ENCODE peak calls at places on chromosomes 13 and 19, in seven cellular contexts. One of them, this sample, is unnamed.

GRCh38 chr13:46804391-46804815 is 7.4 kb upstream of the ESD start:
- DNase-seq in A549: peak
- DNase-seq in brain microvascular endothelial cell: peak
- DNase-seq in colonic mucosa: no peak
- DNase-seq in H9: no peak
- DNase-seq in cardiac muscle cell: peak
- DNase-seq in heart right ventricle: no peak
- DNase-seq in this sample: peak

GRCh38 chr19:10554760-10555612 is 10.8 kb downstream of the KRI1 start:
- DNase-seq in heart right ventricle: no peak
- DNase-seq in H9: no peak
- DNase-seq in brain microvascular endothelial cell: no peak
- DNase-seq in A549: no peak
- DNase-seq in colonic mucosa: no peak
- DNase-seq in cardiac muscle cell: no peak
- DNase-seq in this sample: peak

GRCh38 chr13:48492123-48493075 is 40.5 kb downstream of the RCBTB2 start:
- DNase-seq in heart right ventricle: peak
- DNase-seq in brain microvascular endothelial cell: peak
- DNase-seq in H9: no peak
- DNase-seq in colonic mucosa: peak
- DNase-seq in cardiac muscle cell: peak
- DNase-seq in A549: no peak
- DNase-seq in this sample: no peak

GRCh38 chr19:55590109-55590508 is 9.2 kb downstream of the FIZ1 start:
- DNase-seq in colonic mucosa: no peak
- DNase-seq in heart right ventricle: no peak
- DNase-seq in H9: no peak
- DNase-seq in brain microvascular endothelial cell: no peak
- DNase-seq in A549: no peak
- DNase-seq in cardiac muscle cell: no peak
- DNase-seq in this sample: no peak

GRCh38 chr13:47457631-47458030 is 543.4 kb downstream of the SUCLA2 start:
- DNase-seq in cardiac muscle cell: peak
- DNase-seq in heart right ventricle: no peak
- DNase-seq in H9: no peak
- DNase-seq in brain microvascular endothelial cell: no peak
- DNase-seq in colonic mucosa: no peak
- DNase-seq in A549: no peak
- DNase-seq in this sample: peak

GRCh38 chr13:50529154-50529882 is 314.2 kb downstream of the DLEU7 start:
- DNase-seq in brain microvascular endothelial cell: peak
- DNase-seq in colonic mucosa: peak
- DNase-seq in A549: no peak
- DNase-seq in H9: peak
- DNase-seq in cardiac muscle cell: peak
- DNase-seq in heart right ventricle: peak
- DNase-seq in this sample: peak

GRCh38 chr19:38049105-38049649 is 142.2 kb downstream of the SIPA1L3 start:
- DNase-seq in heart right ventricle: no peak
- DNase-seq in cardiac muscle cell: peak
- DNase-seq in A549: no peak
- DNase-seq in H9: no peak
- DNase-seq in colonic mucosa: no peak
- DNase-seq in brain microvascular endothelial cell: peak
- DNase-seq in this sample: no peak

GRCh38 chr19:55146078-55146647 is 2.8 kb downstream of the TNNT1 start:
- DNase-seq in A549: peak
- DNase-seq in colonic mucosa: peak
- DNase-seq in heart right ventricle: no peak
- DNase-seq in H9: peak
- DNase-seq in brain microvascular endothelial cell: no peak
- DNase-seq in cardiac muscle cell: peak
- DNase-seq in this sample: peak

GRCh38 chr13:32135655-32136054 is 104.1 kb downstream of the FRY start:
- DNase-seq in cardiac muscle cell: no peak
- DNase-seq in H9: no peak
- DNase-seq in heart right ventricle: no peak
- DNase-seq in brain microvascular endothelial cell: peak
- DNase-seq in colonic mucosa: no peak
- DNase-seq in A549: no peak
- DNase-seq in this sample: no peak

GRCh38 chr19:36257512-36257876 is 42.6 kb downstream of the ZNF146 start:
- DNase-seq in brain microvascular endothelial cell: no peak
- DNase-seq in heart right ventricle: peak
- DNase-seq in colonic mucosa: no peak
- DNase-seq in H9: no peak
- DNase-seq in A549: no peak
- DNase-seq in cardiac muscle cell: peak
- DNase-seq in this sample: no peak

GRCh38 chr19:53801257-53801656 is 22.9 kb downstream of the NLRP12 start:
- DNase-seq in H9: no peak
- DNase-seq in A549: no peak
- DNase-seq in colonic mucosa: no peak
- DNase-seq in cardiac muscle cell: no peak
- DNase-seq in brain microvascular endothelial cell: no peak
- DNase-seq in heart right ventricle: no peak
- DNase-seq in this sample: no peak

GRCh38 chr13:85492283-85492682 is 306.9 kb downstream of the SLITRK6 start:
- DNase-seq in colonic mucosa: no peak
- DNase-seq in cardiac muscle cell: no peak
- DNase-seq in H9: no peak
- DNase-seq in brain microvascular endothelial cell: no peak
- DNase-seq in A549: no peak
- DNase-seq in heart right ventricle: no peak
- DNase-seq in this sample: no peak

GRCh38 chr19:38617283-38617763 is 430 bp downstream of the MAP4K1 start:
- DNase-seq in H9: no peak
- DNase-seq in cardiac muscle cell: no peak
- DNase-seq in heart right ventricle: no peak
- DNase-seq in colonic mucosa: no peak
- DNase-seq in A549: no peak
- DNase-seq in brain microvascular endothelial cell: no peak
- DNase-seq in this sample: no peak

GRCh38 chr19:49056101-49056901 is 1.2 kb downstream of the CGB7 start:
- DNase-seq in colonic mucosa: peak
- DNase-seq in brain microvascular endothelial cell: peak
- DNase-seq in cardiac muscle cell: peak
- DNase-seq in heart right ventricle: peak
- DNase-seq in A549: peak
- DNase-seq in H9: peak
- DNase-seq in this sample: peak

GRCh38 chr19:10346509-10346908 is 7.1 kb upstream of the ICAM3 start:
- DNase-seq in heart right ventricle: no peak
- DNase-seq in brain microvascular endothelial cell: peak
- DNase-seq in A549: no peak
- DNase-seq in colonic mucosa: no peak
- DNase-seq in H9: no peak
- DNase-seq in cardiac muscle cell: peak
- DNase-seq in this sample: no peak

GRCh38 chr13:110726726-110727125 is 13.2 kb downstream of the ING1 start:
- DNase-seq in brain microvascular endothelial cell: no peak
- DNase-seq in colonic mucosa: no peak
- DNase-seq in A549: no peak
- DNase-seq in heart right ventricle: no peak
- DNase-seq in H9: no peak
- DNase-seq in cardiac muscle cell: no peak
- DNase-seq in this sample: no peak

GRCh38 chr13:63345835-63346234 is 1930.2 kb upstream of the PCDH20 start:
- DNase-seq in colonic mucosa: no peak
- DNase-seq in A549: no peak
- DNase-seq in brain microvascular endothelial cell: no peak
- DNase-seq in cardiac muscle cell: no peak
- DNase-seq in heart right ventricle: no peak
- DNase-seq in H9: no peak
- DNase-seq in this sample: no peak

GRCh38 chr19:35136977-35137702 is 1.5 kb upstream of the FXYD1 start:
- DNase-seq in heart right ventricle: no peak
- DNase-seq in brain microvascular endothelial cell: no peak
- DNase-seq in H9: no peak
- DNase-seq in colonic mucosa: peak
- DNase-seq in cardiac muscle cell: no peak
- DNase-seq in A549: no peak
- DNase-seq in this sample: no peak

GRCh38 chr13:98564204-98564603 is 12.7 kb downstream of the STK24 start:
- DNase-seq in heart right ventricle: no peak
- DNase-seq in brain microvascular endothelial cell: no peak
- DNase-seq in colonic mucosa: no peak
- DNase-seq in A549: no peak
- DNase-seq in H9: no peak
- DNase-seq in cardiac muscle cell: no peak
- DNase-seq in this sample: no peak

GRCh38 chr13:30615851-30616311 is 1.8 kb upstream of the USPL1 start:
- DNase-seq in A549: no peak
- DNase-seq in cardiac muscle cell: peak
- DNase-seq in colonic mucosa: no peak
- DNase-seq in heart right ventricle: no peak
- DNase-seq in H9: no peak
- DNase-seq in brain microvascular endothelial cell: no peak
- DNase-seq in this sample: peak

DNA sequence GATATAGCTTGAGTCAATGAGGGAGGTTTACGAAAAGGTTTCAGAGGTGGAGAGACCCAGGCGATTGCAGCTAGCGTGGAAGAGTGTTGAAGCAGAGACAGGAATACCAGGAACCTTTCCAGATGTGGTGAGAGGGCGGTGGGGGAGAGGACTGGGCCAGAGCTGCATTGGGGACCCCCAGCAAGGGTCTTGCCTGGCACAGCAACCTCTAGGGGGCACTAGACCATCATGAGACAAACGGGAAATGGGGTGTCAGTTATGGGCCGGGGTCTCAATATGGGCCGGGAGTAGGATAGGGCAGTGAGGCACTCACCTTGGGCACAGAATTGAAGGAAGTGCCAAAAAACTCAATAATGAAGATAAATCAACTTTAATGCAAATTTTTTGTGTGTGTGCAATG is 2.1 kb upstream of the LRP3 start:
- DNase-seq in cardiac muscle cell: no peak
- DNase-seq in H9: no peak
- DNase-seq in brain microvascular endothelial cell: no peak
- DNase-seq in A549: no peak
- DNase-seq in colonic mucosa: no peak
- DNase-seq in heart right ventricle: no peak
- DNase-seq in this sample: no peak
- TF ChIP-seq CTCF in cardiac muscle cell: peak
- TF ChIP-seq CTCF in H9: peak
- TF ChIP-seq CTCF in brain microvascular endothelial cell: peak
- TF ChIP-seq CTCF in A549: peak
- TF ChIP-seq CTCF in colonic mucosa: no peak
- TF ChIP-seq CTCF in heart right ventricle: no peak
- TF ChIP-seq CTCF in this sample: no peak

DNA sequence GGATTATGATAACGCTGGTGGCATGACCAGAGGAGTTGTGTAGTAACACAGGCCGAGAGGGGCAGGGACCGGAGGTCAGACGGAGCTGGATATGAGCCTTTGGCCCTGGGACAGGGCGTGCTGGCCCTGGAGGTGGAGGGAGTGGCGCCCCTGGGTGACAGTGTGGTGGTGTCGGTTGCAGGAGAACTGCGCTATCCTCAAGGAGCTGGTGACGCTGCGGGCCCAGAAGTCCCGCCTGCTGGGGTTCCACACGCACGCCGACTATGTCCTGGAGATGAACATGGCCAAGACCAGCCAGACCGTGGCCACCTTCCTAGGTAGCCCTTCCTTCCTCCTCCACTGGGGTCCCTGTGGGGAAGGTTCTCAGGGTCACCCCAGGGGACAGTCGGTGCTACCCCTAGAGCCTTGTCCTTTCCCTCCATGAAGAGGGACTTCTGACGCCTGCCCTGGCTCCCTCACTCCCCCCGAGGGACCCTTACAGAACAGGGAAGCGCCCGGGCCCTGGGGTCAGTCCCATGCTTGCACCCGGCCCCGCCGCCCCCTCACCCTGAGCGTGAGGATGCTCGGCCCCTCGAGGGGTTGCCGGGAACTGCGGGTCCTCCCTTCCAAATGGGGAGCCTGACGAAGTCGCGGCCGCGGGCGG is 12.8 kb upstream of the ZNF554 start:
- DNase-seq in colonic mucosa: no peak
- DNase-seq in brain microvascular endothelial cell: no peak
- DNase-seq in A549: no peak
- DNase-seq in cardiac muscle cell: no peak
- DNase-seq in H9: no peak
- DNase-seq in heart right ventricle: no peak
- DNase-seq in this sample: no peak
- H3K27ac ChIP-seq in colonic mucosa: no peak
- H3K27ac ChIP-seq in brain microvascular endothelial cell: no peak
- H3K27ac ChIP-seq in A549: no peak
- H3K27ac ChIP-seq in cardiac muscle cell: no peak
- H3K27ac ChIP-seq in H9: no peak
- H3K27ac ChIP-seq in heart right ventricle: no peak
- H3K27ac ChIP-seq in this sample: no peak

GRCh38 chr19:46309056-46309455 is 12.2 kb downstream of the HIF3A start:
- DNase-seq in heart right ventricle: no peak
- DNase-seq in cardiac muscle cell: no peak
- DNase-seq in colonic mucosa: no peak
- DNase-seq in H9: no peak
- DNase-seq in A549: no peak
- DNase-seq in brain microvascular endothelial cell: no peak
- DNase-seq in this sample: no peak
- TF ChIP-seq CTCF in heart right ventricle: no peak
- TF ChIP-seq CTCF in cardiac muscle cell: no peak
- TF ChIP-seq CTCF in colonic mucosa: no peak
- TF ChIP-seq CTCF in H9: no peak
- TF ChIP-seq CTCF in A549: no peak
- TF ChIP-seq CTCF in brain microvascular endothelial cell: no peak
- TF ChIP-seq CTCF in this sample: no peak

DNA sequence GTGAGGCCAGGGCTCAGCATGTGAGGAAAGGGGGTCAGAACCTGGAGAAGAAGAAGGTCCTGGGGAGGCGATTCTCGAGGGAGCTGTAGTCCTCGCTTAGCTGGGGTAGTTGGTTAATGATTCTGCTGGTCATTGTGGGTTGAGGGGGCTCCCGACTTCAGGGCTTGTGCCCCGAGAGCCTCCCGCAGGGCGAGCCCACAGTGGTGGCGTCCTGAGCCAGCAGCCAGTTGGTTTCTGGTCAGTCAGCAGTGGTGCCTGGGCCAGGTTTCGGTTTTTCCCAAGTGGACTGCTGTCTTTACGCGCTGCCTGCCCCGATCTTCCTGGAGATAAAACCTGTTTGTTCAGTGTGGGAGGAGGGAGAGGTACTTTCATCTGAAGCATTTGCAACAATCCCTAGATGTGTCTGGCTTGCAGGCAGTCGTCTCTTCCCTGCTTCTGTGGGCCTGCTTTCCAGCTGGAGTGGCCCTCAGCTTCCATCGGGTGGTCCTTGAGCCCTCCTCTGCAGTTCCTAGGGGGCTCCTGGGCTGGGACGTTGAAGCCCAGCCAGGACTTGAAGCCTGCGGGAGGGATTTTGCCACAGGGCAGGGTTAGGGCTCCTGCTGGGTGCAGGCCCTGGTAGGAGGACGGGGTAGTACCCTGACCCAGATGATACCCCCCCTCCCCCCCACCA is 3.2 kb downstream of the PTBP1 start:
- DNase-seq in brain microvascular endothelial cell: no peak
- DNase-seq in H9: no peak
- DNase-seq in heart right ventricle: no peak
- DNase-seq in colonic mucosa: peak
- DNase-seq in A549: no peak
- DNase-seq in cardiac muscle cell: peak
- DNase-seq in this sample: no peak
- H3K27ac ChIP-seq in brain microvascular endothelial cell: no peak
- H3K27ac ChIP-seq in H9: no peak
- H3K27ac ChIP-seq in heart right ventricle: peak
- H3K27ac ChIP-seq in colonic mucosa: peak
- H3K27ac ChIP-seq in A549: peak
- H3K27ac ChIP-seq in cardiac muscle cell: peak
- H3K27ac ChIP-seq in this sample: peak

GRCh38 chr19:14023404-14024235 is 4.3 kb upstream of the RLN3 start:
- DNase-seq in H9: peak
- DNase-seq in A549: peak
- DNase-seq in heart right ventricle: no peak
- DNase-seq in colonic mucosa: peak
- DNase-seq in cardiac muscle cell: peak
- DNase-seq in brain microvascular endothelial cell: peak
- DNase-seq in this sample: peak
- TF ChIP-seq CTCF in H9: peak
- TF ChIP-seq CTCF in A549: peak
- TF ChIP-seq CTCF in heart right ventricle: peak
- TF ChIP-seq CTCF in colonic mucosa: peak
- TF ChIP-seq CTCF in cardiac muscle cell: peak
- TF ChIP-seq CTCF in brain microvascular endothelial cell: peak
- TF ChIP-seq CTCF in this sample: peak